ENCODE peak calls at places on chromosomes 1 and 21, in five cellular contexts. W, U, O, X and C are unnamed samples.

GRCh38 chr21:14918542-14918941 is 146.3 kb downstream of the NRIP1 start:
- DNase-seq in W (no peak), U (no peak), O (no peak), X (no peak), C (no peak)

GRCh38 chr1:110734146-110734680 is 59.5 kb upstream of the KCNA3 start:
- DNase-seq in W (no peak), U (no peak), O (no peak), X (no peak), C (no peak)

GRCh38 chr1:181347495-181348390 is 135.6 kb upstream of the CACNA1E start:
- DNase-seq in W (no peak), U (no peak), O (peak; percentile 36), X (no peak), C (no peak)

GRCh38 chr1:112431038-112431437 is 35.0 kb downstream of the CTTNBP2NL start:
- DNase-seq in W (no peak), U (no peak), O (no peak), X (no peak), C (peak; percentile 46)

GRCh38 chr21:29606613-29607012 is 307.9 kb downstream of the BACH1 start:
- DNase-seq in W (no peak), U (no peak), O (no peak), X (no peak), C (no peak)

GRCh38 chr1:86866665-86867064 is 47.3 kb downstream of the SELENOF start:
- DNase-seq in W (no peak), U (no peak), O (no peak), X (no peak), C (no peak)

GRCh38 chr1:237591353-237591752 is 299.4 kb downstream of the ZP4 start:
- DNase-seq in W (no peak), U (no peak), O (no peak), X (no peak), C (no peak)

GRCh38 chr1:100627018-100627716 is 89.2 kb downstream of the GPR88 start:
- DNase-seq in W (no peak), U (no peak), O (no peak), X (no peak), C (no peak)

GRCh38 chr1:59549903-59550302 is 253.0 kb downstream of the FGGY start:
- DNase-seq in W (no peak), U (no peak), O (no peak), X (no peak), C (no peak)

GRCh38 chr1:28172690-28173150 is 3.8 kb downstream of the PTAFR start:
- DNase-seq in W (no peak), U (no peak), O (no peak), X (peak; percentile 95), C (no peak)

GRCh38 chr1:57363165-57363564 is 60.7 kb downstream of the DAB1 start:
- DNase-seq in W (no peak), U (no peak), O (no peak), X (no peak), C (no peak)

GRCh38 chr1:194952171-194952570 is 1656.1 kb downstream of the KCNT2 start:
- DNase-seq in W (no peak), U (no peak), O (no peak), X (no peak), C (no peak)

GRCh38 chr1:29515188-29515955 is 279.1 kb downstream of the PTPRU start:
- DNase-seq in W (no peak), U (no peak), O (no peak), X (no peak), C (no peak)

GRCh38 chr1:146012703-146013565 is 8.6 kb downstream of the HJV start:
- DNase-seq in W (peak; percentile 39), U (peak; percentile 85), O (peak; percentile 68), X (peak; percentile 73), C (no peak)